ENCODE peak calls at places on chromosomes 5 and 9, in seven cellular contexts. W is NCI-H1092, B is NCI-H2227 treated with DMSO at 0.1 percent for 48 hours, E is body of pancreas, X is kidney glomerular epithelial cell, M is GM23248, Y is AG04449. L is an unnamed sample.
A peak's percentile ranks its signal among the peaks of the same experiment; 100 is the strongest.

GRCh38 chr9:123361731-123362560 is 5.9 kb downstream of the CRB2 start:
- DNase-seq in E (no peak), Y (no peak), M (no peak), X (no peak), W (no peak), B (no peak), L (no peak)

GRCh38 chr9:82489579-82489915 is 501.0 kb downstream of the SPATA31D1 start:
- DNase-seq in M (peak; percentile 60), X (no peak), B (no peak), Y (no peak), W (no peak), E (no peak), L (no peak)

GRCh38 chr9:8863886-8864881 is 1064.6 kb upstream of the DMAC1 start:
- DNase-seq in X (peak; percentile 78), E (no peak), Y (no peak), M (no peak), W (no peak), B (no peak), L (no peak)

GRCh38 chr9:34578241-34579096 is 11.1 kb downstream of the CNTFR start:
- DNase-seq in W (peak; percentile 69), E (peak; percentile 17), Y (no peak), X (peak; percentile 14), B (peak; percentile 19), M (peak; percentile 77), L (no peak)

GRCh38 chr9:72909428-72909827 is 43.4 kb downstream of the ALDH1A1 start:
- DNase-seq in W (no peak), B (no peak), M (no peak), E (no peak), Y (no peak), X (no peak), L (no peak)

GRCh38 chr9:109417054-109417453 is 81.1 kb downstream of the PTPN3 start:
- DNase-seq in X (no peak), E (no peak), W (no peak), M (no peak), B (no peak), Y (no peak), L (no peak)

GRCh38 chr5:370959-371810 is 49.7 kb downstream of the AHRR start:
- DNase-seq in E (no peak), M (peak; percentile 55), B (no peak), X (no peak), W (peak; percentile 11), Y (no peak), L (peak; percentile 80)

GRCh38 chr5:39816111-39816834 is 391.5 kb upstream of the DAB2 start:
- DNase-seq in W (no peak), M (no peak), B (no peak), X (no peak), Y (no peak), E (no peak), L (no peak)

GRCh38 chr5:147857302-147858129 is 21.0 kb upstream of the SCGB3A2 start:
- DNase-seq in E (peak; percentile 87), M (peak; percentile 68), Y (peak; percentile 7), W (peak; percentile 4), B (peak; percentile 10), X (peak; percentile 45), L (peak; percentile 48)

GRCh38 chr9:133975511-133975910 is 16.6 kb downstream of the VAV2 start:
- DNase-seq in Y (no peak), B (no peak), X (no peak), E (peak; percentile 2), M (no peak), W (no peak), L (no peak)

GRCh38 chr5:75331-76320 is 16.3 kb upstream of the PLEKHG4B start:
- DNase-seq in X (peak; percentile 5), Y (no peak), E (no peak), M (no peak), W (no peak), B (no peak), L (no peak)

GRCh38 chr9:130997925-130998595 is 10.9 kb upstream of the LAMC3 start:
- DNase-seq in E (peak; percentile 57), W (peak; percentile 25), B (no peak), Y (no peak), M (peak; percentile 87), X (no peak), L (peak; percentile 67)

GRCh38 chr5:165956854-165957253 is 2334.6 kb upstream of the WWC1 start:
- DNase-seq in M (no peak), Y (no peak), W (no peak), E (no peak), X (no peak), B (no peak), L (no peak)

GRCh38 chr9:304519-305185 is 90.0 kb downstream of the DOCK8 start:
- DNase-seq in B (no peak), W (no peak), E (no peak), M (no peak), X (no peak), Y (no peak), L (peak; percentile 3)

GRCh38 chr9:127444921-127445850 is 6.0 kb downstream of the RPL12 start:
- DNase-seq in Y (no peak), M (peak; percentile 72), E (no peak), W (no peak), X (no peak), B (no peak), L (no peak)

GRCh38 chr5:16742938-16743337 is 126.1 kb upstream of the RETREG1 start:
- DNase-seq in W (no peak), Y (no peak), M (peak; percentile 8), E (no peak), B (no peak), X (no peak), L (no peak)

GRCh38 chr9:84490206-84490605 is 149.6 kb upstream of the SLC28A3 start:
- DNase-seq in B (no peak), W (no peak), X (no peak), Y (no peak), M (no peak), E (no peak), L (no peak)

GRCh38 chr5:77635073-77635472 is 3.4 kb downstream of the OTP start:
- DNase-seq in B (no peak), X (no peak), W (no peak), M (no peak), Y (no peak), E (no peak), L (no peak)

GRCh38 chr9:32294051-32294600 is 90.3 kb upstream of the ACO1 start:
- DNase-seq in E (no peak), X (no peak), B (no peak), Y (no peak), W (no peak), M (peak; percentile 9), L (no peak)

GRCh38 chr5:157955541-157956172 is 96.7 kb upstream of the CLINT1 start:
- DNase-seq in B (no peak), M (peak; percentile 5), E (no peak), X (peak; percentile 22), W (no peak), Y (no peak), L (no peak)

GRCh38 chr9:86075132-86075807 is 24.1 kb downstream of the GOLM1 start:
- DNase-seq in M (no peak), E (no peak), Y (no peak), B (no peak), X (no peak), W (no peak), L (no peak)

GRCh38 chr5:16484081-16484480 is 18.5 kb upstream of the ZNF622 start:
- DNase-seq in X (no peak), B (no peak), Y (no peak), E (no peak), W (no peak), M (no peak), L (no peak)

GRCh38 chr5:112342364-112342763 is 76.7 kb downstream of the EPB41L4A start:
- DNase-seq in B (no peak), E (no peak), X (no peak), M (no peak), W (peak; percentile 34), Y (no peak), L (no peak)

GRCh38 chr9:89413963-89414638 is 83.8 kb downstream of the SEMA4D start:
- DNase-seq in E (no peak), X (no peak), M (no peak), W (no peak), B (no peak), Y (no peak), L (no peak)

GRCh38 chr9:133035669-133036068 is 4.9 kb downstream of the GTF3C5 start:
- DNase-seq in W (no peak), E (no peak), M (no peak), B (no peak), Y (no peak), X (no peak), L (no peak)

GRCh38 chr9:130117816-130118632 is 54.2 kb upstream of the NCS1 start:
- DNase-seq in X (no peak), E (no peak), Y (no peak), M (peak; percentile 94), W (no peak), B (no peak), L (no peak)